ENCODE peak calls at places on chromosomes 4 and X, in four cellular contexts. W, U, Q and M are unnamed samples.

GRCh38 chr4:19327364-19327763 is 924.3 kb upstream of the SLIT2 start:
- DNase-seq in U (no peak), W (no peak), Q (no peak), M (no peak)

GRCh38 chr4:15293678-15294077 is 134.2 kb upstream of the C1QTNF7 start:
- DNase-seq in U (no peak), W (no peak), Q (no peak), M (no peak)

GRCh38 chr4:56790566-56791175 is 30.8 kb downstream of the SPINK2 start:
- DNase-seq in Q (no peak), W (no peak), U (no peak), M (no peak)

GRCh38 chr4:189917161-189917891 is 23.3 kb upstream of the FRG1 start:
- DNase-seq in Q (no peak), U (no peak), W (no peak), M (no peak)

GRCh38 chr4:7420661-7421040 is 14.1 kb downstream of the PSAPL1 start:
- DNase-seq in U (peak; percentile 24), W (no peak), Q (no peak), M (no peak)

GRCh38 chrX:34810364-34810763 is 132.2 kb upstream of the FAM47B start:
- DNase-seq in W (no peak), Q (no peak), U (no peak), M (no peak)

GRCh38 chr4:184383497-184384055 is 90.8 kb downstream of the IRF2 start:
- DNase-seq in W (no peak), Q (peak; percentile 74), U (no peak), M (no peak)

GRCh38 chr4:16530688-16531635 is 304.7 kb upstream of the TAPT1 start:
- DNase-seq in Q (no peak), U (no peak), W (no peak), M (no peak)

GRCh38 chrX:134547047-134547679 is 87.2 kb downstream of the HPRT1 start:
- DNase-seq in U (no peak), Q (no peak), W (no peak), M (no peak)

GRCh38 chr4:114077610-114078009 is 98.2 kb upstream of the ARSJ start:
- DNase-seq in U (no peak), Q (peak; percentile 63), W (no peak), M (no peak)

GRCh38 chr4:164136181-164136616 is 617.7 kb upstream of the SMIM31 start:
- DNase-seq in U (no peak), W (no peak), Q (no peak), M (peak; percentile 10)

GRCh38 chr4:82431026-82431745 is 796 bp downstream of the ENOPH1 start:
- DNase-seq in U (peak; percentile 48), W (peak; percentile 15), Q (no peak), M (peak; percentile 53)

GRCh38 chrX:12978205-12979010 is 3.5 kb downstream of the TMSB4X start:
- DNase-seq in W (no peak), Q (no peak), U (no peak), M (peak; percentile 77)